ENCODE peak calls at places on chromosomes 11 and 22, in four cellular contexts. V is activated T-cell treated with anti-CD3 and anti-CD28 coated beads, Interleukin-2, amount 50 U/mL, for 72 hours; L is A549; O is Kasumi-1. U is an unnamed sample.

GRCh38 chr22:29154364-29155048 is 51.2 kb upstream of the EMID1 start:
- DNase-seq in O (peak), V (peak), L (peak), U (peak)

GRCh38 chr11:126182787-126183445 is 28.5 kb downstream of the RPUSD4 start:
- DNase-seq in L (no peak), V (no peak), O (peak), U (no peak)

GRCh38 chr11:106998126-106998525 is 20.1 kb downstream of the GUCY1A2 start:
- DNase-seq in V (no peak), L (no peak), O (no peak), U (no peak)

GRCh38 chr22:25729016-25729415 is 13.0 kb upstream of the MYO18B start:
- DNase-seq in O (no peak), V (no peak), L (no peak), U (no peak)

GRCh38 chr11:28011813-28012212 is 96.1 kb downstream of the KIF18A start:
- DNase-seq in L (no peak), O (no peak), V (no peak), U (no peak)

GRCh38 chr11:87432006-87432405 is 394.3 kb downstream of the TMEM135 start:
- DNase-seq in L (no peak), V (no peak), O (no peak), U (no peak)

GRCh38 chr11:43942651-43943356 is 367 bp downstream of the C11orf96 start:
- DNase-seq in O (peak), V (no peak), L (peak), U (peak)

GRCh38 chr11:40384991-40385390 is 1074.5 kb downstream of the LRRC4C start:
- DNase-seq in V (no peak), L (no peak), O (no peak), U (no peak)

GRCh38 chr11:117600976-117601708 is 195.9 kb downstream of the DSCAML1 start:
- DNase-seq in L (no peak), O (no peak), V (no peak), U (no peak)

GRCh38 chr22:36653316-36653715 is 50.2 kb downstream of the CACNG2 start:
- DNase-seq in L (no peak), O (no peak), V (no peak), U (no peak)

GRCh38 chr11:118168316-118168715 is 8.1 kb downstream of the SCN2B start:
- DNase-seq in L (no peak), O (no peak), V (no peak), U (no peak)

GRCh38 chr11:551131-551530 is 9.4 kb downstream of the LMNTD2 start:
- DNase-seq in O (no peak), V (no peak), L (no peak), U (no peak)

GRCh38 chr11:82790723-82791487 is 57.2 kb upstream of the FAM181B start:
- DNase-seq in V (no peak), O (no peak), L (no peak), U (no peak)

GRCh38 chr22:46180370-46181137 is 30.2 kb downstream of the PPARA start:
- DNase-seq in O (no peak), L (no peak), V (no peak), U (no peak)

GRCh38 chr11:120061761-120062560 is 76.0 kb downstream of the TRIM29 start:
- DNase-seq in V (no peak), L (no peak), O (no peak), U (peak)

GRCh38 chr22:19974233-19974861 is 32.7 kb upstream of the TXNRD2 start:
- DNase-seq in L (peak), V (no peak), O (peak), U (peak)

GRCh38 chr11:64996710-64997380 is at the start of gene BATF2:
- DNase-seq in O (peak), V (peak), L (peak), U (peak)

GRCh38 chr11:82536706-82537105 is 197.0 kb downstream of the FAM181B start:
- DNase-seq in V (no peak), L (no peak), O (no peak), U (no peak)

GRCh38 chr22:40578171-40578570 is 58.3 kb downstream of the MRTFA start:
- DNase-seq in L (no peak), O (no peak), V (peak), U (peak)

GRCh38 chr22:44646668-44647067 is 55.3 kb upstream of the PRR5 start:
- DNase-seq in V (no peak), O (no peak), L (no peak), U (no peak)

GRCh38 chr11:96342971-96343711 is at the start of gene MAML2:
- DNase-seq in L (peak), V (peak), O (peak), U (peak)

GRCh38 chr11:44377914-44378321 is 68.0 kb upstream of the ALX4 start:
- DNase-seq in L (no peak), O (no peak), V (no peak), U (no peak)

GRCh38 chr11:14789879-14790484 is 102.0 kb downstream of the CYP2R1 start:
- DNase-seq in O (peak), V (no peak), L (no peak), U (no peak)

GRCh38 chr22:38412435-38413084 is 42.4 kb downstream of the KCNJ4 start:
- DNase-seq in V (peak), L (peak), O (no peak), U (peak)

GRCh38 chr11:41431784-41432183 is 27.7 kb downstream of the LRRC4C start:
- DNase-seq in L (no peak), V (no peak), O (no peak), U (peak)

GRCh38 chr11:101915811-101916291 is 471 bp downstream of the ANGPTL5 start:
- DNase-seq in O (no peak), L (peak), V (no peak), U (peak)

GRCh38 chr11:77166021-77166420 is 38.0 kb downstream of the MYO7A start:
- DNase-seq in V (no peak), L (no peak), O (no peak), U (no peak)

GRCh38 chr11:102771351-102771750 is 9.1 kb downstream of the MMP10 start:
- DNase-seq in V (no peak), L (no peak), O (no peak), U (no peak)

GRCh38 chr11:67271548-67272284 is 5.4 kb downstream of the GRK2 start:
- DNase-seq in L (no peak), O (peak), V (peak), U (no peak)

GRCh38 chr22:46372686-46373085 is 37.2 kb downstream of the TRMU start:
- DNase-seq in O (no peak), V (no peak), L (no peak), U (no peak)

U was measured in GM20000.